ENCODE peak calls at places on chromosomes 3 and 15, in six cellular contexts. K is CD8-positive, alpha-beta T cell; L is heart right ventricle; C is stimulated activated effector memory CD8-positive, alpha-beta T cell treated with anti-CD3 and anti-CD28 coated beads, Interleukin-12 subunit alpha, Interleukin-12 subunit beta, amount 100 ng/mL, for 72 hours; S is NCI-H2081; H is cardiac fibroblast. I is an unnamed sample.

GRCh38 chr3:141538568-141538967 is 51.7 kb downstream of the RASA2 start:
- DNase-seq in L (no peak), K (no peak), C (no peak), S (no peak), H (peak; percentile 54), I (no peak)

GRCh38 chr3:58723197-58723596 is 56.6 kb upstream of the FAM3D start:
- DNase-seq in H (peak; percentile 19), K (no peak), L (no peak), C (no peak), S (no peak), I (no peak)

GRCh38 chr15:51155016-51155580 is 60.4 kb upstream of the TNFAIP8L3 start:
- DNase-seq in H (no peak), K (no peak), L (no peak), C (no peak), S (no peak), I (no peak)

GRCh38 chr3:127053979-127054378 is 71.1 kb downstream of the PLXNA1 start:
- DNase-seq in C (no peak), S (no peak), K (no peak), H (no peak), L (no peak), I (no peak)

GRCh38 chr3:194775731-194776130 is 90.0 kb downstream of the FAM43A start:
- DNase-seq in C (no peak), K (no peak), H (no peak), S (no peak), L (no peak), I (no peak)

GRCh38 chr3:168926426-168926825 is 737.1 kb downstream of the MECOM start:
- DNase-seq in K (no peak), S (no peak), L (no peak), C (no peak), H (no peak), I (no peak)

GRCh38 chr3:53160660-53161344 is at the start of gene PRKCD:
- DNase-seq in L (peak; percentile 79), C (peak; percentile 66), H (peak; percentile 81), K (peak; percentile 60), S (peak; percentile 52), I (peak; percentile 98)

GRCh38 chr3:126110431-126111125 is 26.7 kb upstream of the SLC41A3 start:
- DNase-seq in S (no peak), H (no peak), K (no peak), L (no peak), C (no peak), I (no peak)

GRCh38 chr3:72018339-72018984 is 233.5 kb upstream of the PROK2 start:
- DNase-seq in S (no peak), L (no peak), H (peak; percentile 37), K (no peak), C (no peak), I (no peak)

GRCh38 chr3:157064402-157064801 is 95.5 kb downstream of the CCNL1 start:
- DNase-seq in H (no peak), S (no peak), K (no peak), C (no peak), L (no peak), I (no peak)

GRCh38 chr3:169390310-169390731 is 273.2 kb downstream of the MECOM start:
- DNase-seq in S (no peak), L (no peak), H (peak; percentile 24), C (no peak), K (no peak), I (no peak)

GRCh38 chr15:61228025-61228901 is 839 bp downstream of the RORA start:
- DNase-seq in C (no peak), S (no peak), K (no peak), L (peak; percentile 6), H (peak; percentile 40), I (peak; percentile 33)

GRCh38 chr15:98076021-98076816 is 115.7 kb downstream of the ARRDC4 start:
- DNase-seq in C (no peak), L (peak; percentile 36), H (no peak), K (no peak), S (no peak), I (no peak)

GRCh38 chr3:73212683-73213082 is 151.2 kb downstream of the EBLN2 start:
- DNase-seq in L (no peak), K (no peak), H (no peak), S (no peak), C (no peak), I (no peak)

GRCh38 chr15:41780266-41780665 is 6.0 kb downstream of the MAPKBP1 start:
- DNase-seq in L (no peak), K (no peak), C (no peak), S (no peak), H (no peak), I (no peak)

GRCh38 chr15:66017009-66017408 is 147.7 kb downstream of the RAB11A start:
- DNase-seq in H (no peak), S (no peak), K (no peak), L (no peak), C (no peak), I (no peak)

GRCh38 chr3:1929788-1930414 is 168.8 kb upstream of the CNTN4 start:
- DNase-seq in L (no peak), C (no peak), K (no peak), S (no peak), H (no peak), I (no peak)

GRCh38 chr3:116037954-116038911 is 407.1 kb downstream of the LSAMP start:
- DNase-seq in S (no peak), L (no peak), K (no peak), C (no peak), H (peak; percentile 25), I (peak; percentile 48)

GRCh38 chr3:177827517-177828249 is 630.4 kb upstream of the TBL1XR1 start:
- DNase-seq in S (no peak), C (no peak), H (peak; percentile 95), K (no peak), L (no peak), I (no peak)

GRCh38 chr3:26579126-26579525 is 43.4 kb upstream of the LRRC3B start:
- DNase-seq in S (no peak), H (no peak), C (no peak), L (no peak), K (no peak), I (no peak)

GRCh38 chr15:65072027-65072426 is 4.2 kb upstream of the RASL12 start:
- DNase-seq in H (peak; percentile 58), S (no peak), L (peak; percentile 79), K (no peak), C (no peak), I (no peak)